ENCODE peak calls at places on chromosomes 11 and 22, in six cellular contexts. M is heart left ventricle, L is left ventricle myocardium inferior, B is gastrocnemius medialis, D is breast epithelium, R is upper lobe of right lung. K is an unnamed sample. For H3K9me3, the result is how much of the 10 kb centered on the place peaks cover.

GRCh38 chr11:106172389-106172991 is 95.0 kb downstream of the AASDHPPT start:
- DNase-seq in M (no peak), L (no peak), B (no peak), D (no peak), R (no peak), K (no peak)

GRCh38 chr11:64485077-64485476 is 105.9 kb upstream of the SLC22A12 start:
- DNase-seq in M (no peak), L (no peak), B (no peak), D (no peak), R (no peak), K (no peak)

GRCh38 chr22:46107089-46107664 is 43.1 kb upstream of the PPARA start:
- DNase-seq in M (peak), L (no peak), B (peak), D (peak), R (peak), K (no peak)

GRCh38 chr11:112525270-112525669 is 264.6 kb upstream of the PLET1 start:
- DNase-seq in M (no peak), L (no peak), B (peak), D (peak), R (no peak), K (no peak)

GRCh38 chr22:19497245-19497644 is 17.5 kb downstream of the CDC45 start:
- DNase-seq in M (peak), L (no peak), B (no peak), D (no peak), R (no peak), K (no peak)

GRCh38 chr11:10268746-10269487 is 25.1 kb downstream of the SBF2 start:
- DNase-seq in M (no peak), L (no peak), B (no peak), D (no peak), R (no peak), K (no peak)

GRCh38 chr11:44939673-44940072 is 11.0 kb downstream of the TP53I11 start:
- DNase-seq in M (no peak), L (peak), B (peak), D (no peak), R (no peak), K (no peak)

GRCh38 chr11:34449013-34449412 is 10.3 kb downstream of the CAT start:
- DNase-seq in M (no peak), L (no peak), B (no peak), D (no peak), R (no peak), K (no peak)

GRCh38 chr11:134120143-134120850 is 51.4 kb downstream of the JAM3 start:
- DNase-seq in M (peak), L (peak), B (peak), D (peak), R (no peak), K (no peak)

GRCh38 chr11:14587203-14587602 is 56.4 kb upstream of the PDE3B start:
- DNase-seq in M (no peak), L (no peak), B (no peak), D (no peak), R (no peak), K (no peak)

GRCh38 chr11:109864161-109864661 is 229.0 kb upstream of the ZC3H12C start:
- DNase-seq in M (no peak), L (no peak), B (no peak), D (no peak), R (no peak), K (no peak)

GRCh38 chr22:37300551-37301017 is 18.3 kb downstream of the CYTH4 start:
- DNase-seq in M (no peak), L (no peak), B (no peak), D (no peak), R (no peak), K (no peak)

GRCh38 chr11:1889941-1890855 is 1.5 kb downstream of the PRR33 start:
- DNase-seq in M (peak), L (no peak), B (no peak), D (no peak), R (peak), K (no peak)

GRCh38 chr11:313304-313786 is 495 bp upstream of the IFITM1 start:
- DNase-seq in M (no peak), L (no peak), B (no peak), D (no peak), R (no peak), K (no peak)

GRCh38 chr22:41127447-41127846 is 35.1 kb downstream of the EP300 start:
- DNase-seq in M (peak), L (no peak), B (no peak), D (no peak), R (peak), K (no peak)

GRCh38 chr11:88016392-88017020 is 158.7 kb downstream of the RAB38 start:
- DNase-seq in M (peak), L (peak), B (peak), D (peak), R (no peak), K (peak)

GRCh38 chr11:110318638-110319404 is 22.4 kb upstream of the RDX start:
- DNase-seq in M (no peak), L (no peak), B (no peak), D (no peak), R (no peak), K (no peak)

GRCh38 chr22:47411006-47411405 is 648.6 kb downstream of the TBC1D22A start:
- DNase-seq in M (no peak), L (no peak), B (no peak), D (no peak), R (peak), K (no peak)
- H3K9me3 ChIP-seq in M (under half), L (under half), B (under half), D (under half), R (under half), K (under half)

DNA sequence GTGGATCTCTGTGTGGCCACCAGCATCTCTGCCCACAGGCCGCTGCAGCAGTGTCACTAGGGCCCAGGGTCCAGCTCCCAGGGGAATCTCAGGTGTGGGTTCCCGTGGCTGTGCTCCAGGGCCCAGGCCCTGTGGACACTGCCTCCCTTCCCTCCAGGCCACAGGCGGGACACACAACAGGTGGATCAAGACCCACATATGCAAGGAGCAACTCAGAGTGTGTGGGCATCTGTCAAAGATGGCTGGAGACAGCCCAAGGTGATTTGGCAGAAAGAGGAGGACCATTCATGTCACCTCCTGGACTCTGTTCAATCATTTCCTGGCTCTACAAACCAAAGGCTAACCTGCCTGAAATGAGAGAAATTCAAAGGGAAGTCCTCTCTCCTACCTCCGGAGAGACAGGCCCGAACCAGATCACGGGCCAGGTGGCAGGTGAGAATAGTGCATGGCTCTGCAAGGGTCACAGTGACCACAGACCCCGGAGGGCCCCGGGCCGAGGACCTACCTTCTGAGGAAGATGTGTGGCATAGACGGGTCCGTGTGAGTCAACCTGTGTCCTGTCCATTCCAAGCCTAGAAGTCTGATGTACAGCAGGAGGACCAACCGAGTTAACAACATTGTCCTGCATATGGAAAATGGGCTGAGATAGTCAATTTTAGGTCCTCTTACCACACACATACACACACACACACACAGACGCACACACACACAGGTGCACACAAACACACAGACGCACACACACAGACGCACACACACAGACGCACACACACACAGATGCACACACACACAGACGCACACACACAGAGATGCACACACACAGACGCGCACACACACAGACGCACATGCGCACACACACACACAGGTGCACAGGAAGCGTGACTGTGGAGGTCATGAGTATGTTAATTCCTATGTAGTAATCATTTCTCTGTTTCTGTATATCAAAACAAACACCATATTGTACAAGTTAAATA is 1068.5 kb downstream of the BRD1 start:
- DNase-seq in M (no peak), L (no peak), B (no peak), D (no peak), R (no peak), K (no peak)
- H3K9me3 ChIP-seq in M (under half), L (under half), B (under half), D (under half), R (under half), K (under half)

GRCh38 chr22:49097966-49098365 is 729.7 kb downstream of the BRD1 start:
- DNase-seq in M (no peak), L (no peak), B (no peak), D (no peak), R (no peak), K (no peak)
- H3K9me3 ChIP-seq in M (under half), L (under half), B (under half), D (under half), R (under half), K (under half)

GRCh38 chr22:48750282-48750681 is 1077.4 kb downstream of the BRD1 start:
- DNase-seq in M (no peak), L (no peak), B (no peak), D (no peak), R (no peak), K (no peak)
- H3K9me3 ChIP-seq in M (under half), L (under half), B (under half), D (under half), R (under half), K (under half)

GRCh38 chr22:48897959-48898358 is 929.7 kb downstream of the BRD1 start:
- DNase-seq in M (no peak), L (no peak), B (no peak), D (no peak), R (peak), K (no peak)
- H3K9me3 ChIP-seq in M (under half), L (under half), B (under half), D (under half), R (under half), K (under half)